ENCODE peak calls at places on chromosomes 11 and 22, in five cellular contexts. Z is colonic mucosa, P is ovary, O is A549, R is lower lobe of right lung. W is an unnamed sample.

GRCh38 chr11:128424867-128425285 is 162.5 kb downstream of the ETS1 start:
- DNase-seq in O (peak; percentile 8), Z (peak; percentile 91), P (peak; percentile 56), R (no peak), W (peak; percentile 50)

GRCh38 chr22:43826142-43827093 is 14.3 kb upstream of the EFCAB6 start:
- DNase-seq in R (no peak), P (peak; percentile 55), Z (no peak), O (peak; percentile 46), W (no peak)

GRCh38 chr11:110793556-110793955 is 81.3 kb upstream of the ARHGAP20 start:
- DNase-seq in P (no peak), O (no peak), Z (no peak), R (no peak), W (no peak)

GRCh38 chr22:44500623-44501022 is 2.6 kb upstream of the RTL6 start:
- DNase-seq in R (no peak), P (no peak), Z (no peak), O (no peak), W (no peak)

GRCh38 chr22:50579752-50580151 is 1.5 kb upstream of the CPT1B start:
- DNase-seq in Z (no peak), P (no peak), O (no peak), R (no peak), W (no peak)

GRCh38 chr11:74195828-74196227 is 24.7 kb downstream of the PPME1 start:
- DNase-seq in O (no peak), R (no peak), Z (no peak), P (no peak), W (no peak)

GRCh38 chr11:118318112-118319030 is 13.8 kb downstream of the CD3E start:
- DNase-seq in R (no peak), Z (no peak), O (no peak), P (no peak), W (no peak)

GRCh38 chr11:105870521-105871113 is 151.4 kb downstream of the MSANTD4 start:
- DNase-seq in R (no peak), O (no peak), P (no peak), Z (no peak), W (no peak)

GRCh38 chr11:69636870-69637600 is 3.9 kb upstream of the CCND1 start:
- DNase-seq in P (no peak), Z (peak; percentile 30), O (no peak), R (no peak), W (no peak)

GRCh38 chr11:117315285-117316196 is 515 bp downstream of the BACE1 start:
- DNase-seq in P (peak; percentile 43), Z (no peak), O (no peak), R (no peak), W (no peak)

GRCh38 chr11:69938206-69938605 is 119.0 kb upstream of the FGF3 start:
- DNase-seq in Z (no peak), R (peak; percentile 14), P (no peak), O (no peak), W (peak; percentile 10)

GRCh38 chr11:9972917-9973504 is 309.1 kb downstream of the SWAP70 start:
- DNase-seq in O (peak; percentile 63), R (no peak), Z (no peak), P (no peak), W (no peak)

GRCh38 chr11:109728056-109728455 is 306.1 kb downstream of the C11orf87 start:
- DNase-seq in P (no peak), O (peak; percentile 50), Z (peak; percentile 25), R (no peak), W (no peak)

GRCh38 chr11:10493041-10493663 is 38.1 kb downstream of the AMPD3 start:
- DNase-seq in P (no peak), O (no peak), Z (no peak), R (no peak), W (no peak)

GRCh38 chr11:108796551-108796950 is 131.7 kb downstream of the DDX10 start:
- DNase-seq in P (no peak), O (no peak), Z (no peak), R (no peak), W (no peak)

GRCh38 chr22:11629661-11630385 is 3898.2 kb upstream of the OR11H1 start:
- DNase-seq in R (no peak), Z (no peak), P (no peak), O (no peak), W (no peak)

GRCh38 chr11:131904756-131905155 is 534.3 kb downstream of the NTM start:
- DNase-seq in R (no peak), P (no peak), O (no peak), Z (no peak), W (no peak)

GRCh38 chr11:114133548-114134329 is 74.2 kb downstream of the ZBTB16 start:
- DNase-seq in P (no peak), R (no peak), O (no peak), Z (no peak), W (no peak)

GRCh38 chr11:115257286-115258077 is 246.7 kb downstream of the CADM1 start:
- DNase-seq in O (no peak), Z (no peak), P (no peak), R (no peak), W (no peak)

GRCh38 chr11:76672431-76673163 is 2.0 kb upstream of the LRRC32 start:
- DNase-seq in P (no peak), O (no peak), Z (no peak), R (no peak), W (no peak)

GRCh38 chr11:18590573-18590972 is 2.0 kb upstream of the UEVLD start:
- DNase-seq in R (no peak), O (no peak), Z (no peak), P (no peak), W (no peak)

GRCh38 chr22:45893516-45893915 is 83.4 kb downstream of the WNT7B start:
- DNase-seq in R (no peak), P (peak; percentile 2), O (no peak), Z (no peak), W (peak; percentile 5)

GRCh38 chr11:23947883-23948282 is 549.0 kb upstream of the LUZP2 start:
- DNase-seq in R (no peak), Z (no peak), P (no peak), O (no peak), W (no peak)

GRCh38 chr11:63939351-63939920 is 634 bp downstream of the NAA40 start:
- DNase-seq in R (no peak), Z (peak; percentile 46), O (no peak), P (no peak), W (no peak)

GRCh38 chr11:12280838-12281565 is 96.4 kb upstream of the PARVA start:
- DNase-seq in R (no peak), P (no peak), O (no peak), Z (peak; percentile 16), W (no peak)

GRCh38 chr11:71098776-71099175 is 153.6 kb downstream of the SHANK2 start:
- DNase-seq in R (no peak), Z (no peak), O (no peak), P (no peak), W (no peak)

GRCh38 chr11:14855890-14856289 is 36.1 kb downstream of the CYP2R1 start:
- DNase-seq in Z (no peak), R (no peak), O (no peak), P (no peak), W (no peak)

GRCh38 chr22:48444320-48445112 is 1383.2 kb downstream of the BRD1 start:
- DNase-seq in Z (no peak), P (no peak), R (peak; percentile 27), O (no peak), W (no peak)

GRCh38 chr11:69873166-69874077 is 54.2 kb upstream of the FGF3 start:
- DNase-seq in P (no peak), Z (no peak), R (peak; percentile 24), O (no peak), W (no peak)

GRCh38 chr11:102914238-102915043 is 39.7 kb upstream of the MMP12 start:
- DNase-seq in Z (peak; percentile 36), O (peak; percentile 23), P (no peak), R (no peak), W (no peak)

GRCh38 chr22:27952091-27952490 is 33.0 kb upstream of the PITPNB start:
- DNase-seq in Z (no peak), P (no peak), O (no peak), R (no peak), W (no peak)

GRCh38 chr11:16839821-16840220 is 101.4 kb downstream of the C11orf58 start:
- DNase-seq in Z (no peak), R (no peak), O (no peak), P (no peak), W (no peak)

GRCh38 chr22:44211946-44212930 is 31.5 kb downstream of the PARVG start:
- DNase-seq in R (no peak), Z (no peak), O (no peak), P (no peak), W (no peak)

DNA sequence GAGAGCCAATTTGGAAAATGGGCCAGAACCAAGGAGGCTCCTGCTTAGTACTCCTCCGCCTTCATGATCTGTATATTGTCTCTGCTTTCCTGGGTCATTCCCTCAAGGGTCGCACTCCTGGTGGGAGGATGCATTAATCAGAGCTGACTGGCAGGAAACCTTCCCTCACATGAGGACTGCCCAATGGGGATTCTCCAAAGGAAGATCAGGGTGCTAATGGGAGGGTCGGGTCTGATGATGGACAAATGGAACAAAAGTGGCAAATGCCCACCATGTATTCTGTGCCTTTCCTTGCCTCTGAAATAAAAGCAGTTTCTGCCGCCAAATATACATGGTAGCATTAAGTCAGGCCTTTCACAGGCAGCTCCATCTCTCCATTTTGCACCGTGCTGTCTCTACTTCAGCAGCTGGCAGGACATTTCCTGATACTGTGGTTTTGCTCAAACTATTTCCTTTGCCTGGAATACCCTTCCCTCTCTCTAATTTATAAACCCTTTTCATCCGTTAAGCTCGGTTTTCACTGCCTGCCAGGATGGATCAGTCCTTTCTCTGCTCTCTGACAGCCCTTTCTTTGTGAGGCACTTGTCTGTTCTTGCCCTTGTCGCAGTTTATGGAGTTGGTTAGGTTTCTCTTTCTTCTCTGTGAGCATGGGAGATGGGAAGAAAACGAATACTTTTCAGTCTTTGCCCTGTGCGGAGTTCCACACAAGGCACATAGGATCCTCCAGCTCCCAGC is 13.5 kb downstream of the SREBF2 start:
- DNase-seq in R (no peak), O (no peak), Z (no peak), P (no peak), W (no peak)
- H3K4me1 ChIP-seq in R (peaks cover 58% of the 10 kb centered on the region), O (peaks cover 42% of the 10 kb centered on the region), Z (peaks cover 20% of the 10 kb centered on the region), P (no peaks in the 10 kb centered on the region), W (peaks cover 64% of the 10 kb centered on the region)

GRCh38 chr22:29744902-29745301 is 21.9 kb downstream of the ZMAT5 start:
- DNase-seq in O (no peak), P (no peak), Z (peak; percentile 32), R (no peak), W (no peak)
- TF ChIP-seq CTCF in O (no peak), P (no peak), Z (no peak), R (no peak), W (no peak)

GRCh38 chr22:23181763-23182288 is 1.5 kb downstream of the BCR start:
- DNase-seq in O (no peak), P (no peak), Z (no peak), R (no peak), W (no peak)
- H3K4me1 ChIP-seq in O (peaks cover 31% of the 10 kb centered on the region), P (peaks cover 23% of the 10 kb centered on the region), Z (peaks cover 23% of the 10 kb centered on the region), R (peaks cover 65% of the 10 kb centered on the region), W (peaks cover 60% of the 10 kb centered on the region)

GRCh38 chr11:8090756-8091155 is 9.7 kb downstream of the TUB start:
- DNase-seq in Z (no peak), R (no peak), O (peak; percentile 35), P (peak; percentile 61), W (no peak)
- TF ChIP-seq CTCF in Z (no peak), R (peak; percentile 33), O (peak; percentile 66), P (no peak), W (peak; percentile 69)